ENCODE peak calls at places on chromosomes 12 and 14, in five cellular contexts. One of them, this sample, is unnamed.

GRCh38 chr12:29743801-29744200 is 39.9 kb downstream of the TMTC1 start:
- DNase-seq in Panc1: no peak
- DNase-seq in IMR-90: peak; percentile 93
- DNase-seq in cardiac muscle cell: peak; percentile 69
- DNase-seq in upper lobe of right lung: no peak
- DNase-seq in this sample: peak; percentile 6

GRCh38 chr14:96039633-96040311 is 610 bp downstream of the C14orf132 start:
- DNase-seq in Panc1: no peak
- DNase-seq in IMR-90: peak; percentile 16
- DNase-seq in cardiac muscle cell: peak; percentile 67
- DNase-seq in upper lobe of right lung: peak; percentile 73
- DNase-seq in this sample: peak; percentile 28

GRCh38 chr12:57276935-57277563 is 26.1 kb upstream of the STAC3 start:
- DNase-seq in Panc1: no peak
- DNase-seq in IMR-90: peak; percentile 49
- DNase-seq in cardiac muscle cell: peak; percentile 25
- DNase-seq in upper lobe of right lung: no peak
- DNase-seq in this sample: peak; percentile 25

GRCh38 chr12:70265132-70265531 is 21.9 kb downstream of the CNOT2 start:
- DNase-seq in Panc1: no peak
- DNase-seq in IMR-90: no peak
- DNase-seq in cardiac muscle cell: no peak
- DNase-seq in upper lobe of right lung: no peak
- DNase-seq in this sample: no peak

GRCh38 chr14:25001096-25001982 is 48.6 kb downstream of the STXBP6 start:
- DNase-seq in Panc1: no peak
- DNase-seq in IMR-90: peak; percentile 31
- DNase-seq in cardiac muscle cell: no peak
- DNase-seq in upper lobe of right lung: no peak
- DNase-seq in this sample: peak; percentile 82

GRCh38 chr14:64510825-64511679 is 6.5 kb downstream of the ZBTB1 start:
- DNase-seq in Panc1: peak; percentile 54
- DNase-seq in IMR-90: peak; percentile 73
- DNase-seq in cardiac muscle cell: peak; percentile 81
- DNase-seq in upper lobe of right lung: no peak
- DNase-seq in this sample: peak; percentile 62

GRCh38 chr12:105369014-105369413 is 38.5 kb downstream of the C12orf75 start:
- DNase-seq in Panc1: no peak
- DNase-seq in IMR-90: peak; percentile 84
- DNase-seq in cardiac muscle cell: no peak
- DNase-seq in upper lobe of right lung: no peak
- DNase-seq in this sample: peak; percentile 84

GRCh38 chr12:69007858-69008314 is 74.9 kb upstream of the CPM start:
- DNase-seq in Panc1: no peak
- DNase-seq in IMR-90: no peak
- DNase-seq in cardiac muscle cell: peak; percentile 48
- DNase-seq in upper lobe of right lung: no peak
- DNase-seq in this sample: no peak

GRCh38 chr12:65430571-65431306 is 152.3 kb downstream of the MSRB3 start:
- DNase-seq in Panc1: peak; percentile 32
- DNase-seq in IMR-90: peak; percentile 63
- DNase-seq in cardiac muscle cell: no peak
- DNase-seq in upper lobe of right lung: no peak
- DNase-seq in this sample: peak; percentile 69

GRCh38 chr12:79300199-79300568 is 390.6 kb downstream of the PAWR start:
- DNase-seq in Panc1: no peak
- DNase-seq in IMR-90: peak; percentile 91
- DNase-seq in cardiac muscle cell: no peak
- DNase-seq in upper lobe of right lung: no peak
- DNase-seq in this sample: peak; percentile 5

GRCh38 chr12:14394317-14395058 is 29.0 kb downstream of the ATF7IP start:
- DNase-seq in Panc1: peak; percentile 47
- DNase-seq in IMR-90: peak; percentile 84
- DNase-seq in cardiac muscle cell: peak; percentile 77
- DNase-seq in upper lobe of right lung: no peak
- DNase-seq in this sample: peak; percentile 74

GRCh38 chr12:112905451-112906089 is 1.2 kb upstream of the OAS1 start:
- DNase-seq in Panc1: no peak
- DNase-seq in IMR-90: no peak
- DNase-seq in cardiac muscle cell: no peak
- DNase-seq in upper lobe of right lung: no peak
- DNase-seq in this sample: no peak

GRCh38 chr12:8037046-8037663 is 4.6 kb downstream of the FOXJ2 start:
- DNase-seq in Panc1: no peak
- DNase-seq in IMR-90: no peak
- DNase-seq in cardiac muscle cell: peak; percentile 14
- DNase-seq in upper lobe of right lung: no peak
- DNase-seq in this sample: no peak

GRCh38 chr14:90599748-90600507 is 203.1 kb downstream of the CALM1 start:
- DNase-seq in Panc1: no peak
- DNase-seq in IMR-90: peak; percentile 46
- DNase-seq in cardiac muscle cell: no peak
- DNase-seq in upper lobe of right lung: no peak
- DNase-seq in this sample: peak; percentile 4

GRCh38 chr14:89589400-89590128 is 172.5 kb upstream of the FOXN3 start:
- DNase-seq in Panc1: no peak
- DNase-seq in IMR-90: no peak
- DNase-seq in cardiac muscle cell: no peak
- DNase-seq in upper lobe of right lung: no peak
- DNase-seq in this sample: no peak

GRCh38 chr12:103779410-103780092 is 61.5 kb downstream of the NT5DC3 start:
- DNase-seq in Panc1: no peak
- DNase-seq in IMR-90: peak; percentile 8
- DNase-seq in cardiac muscle cell: no peak
- DNase-seq in upper lobe of right lung: no peak
- DNase-seq in this sample: peak; percentile 46

GRCh38 chr12:19462441-19462840 is 23.1 kb downstream of the AEBP2 start:
- DNase-seq in Panc1: no peak
- DNase-seq in IMR-90: no peak
- DNase-seq in cardiac muscle cell: no peak
- DNase-seq in upper lobe of right lung: no peak
- DNase-seq in this sample: no peak

GRCh38 chr12:92055877-92056276 is 89.8 kb downstream of the BTG1 start:
- DNase-seq in Panc1: no peak
- DNase-seq in IMR-90: no peak
- DNase-seq in cardiac muscle cell: no peak
- DNase-seq in upper lobe of right lung: no peak
- DNase-seq in this sample: no peak

GRCh38 chr14:36319899-36320209 is 583 bp downstream of the MBIP start:
- DNase-seq in Panc1: no peak
- DNase-seq in IMR-90: peak; percentile 10
- DNase-seq in cardiac muscle cell: no peak
- DNase-seq in upper lobe of right lung: no peak
- DNase-seq in this sample: no peak

GRCh38 chr12:127903146-127903545 is 363.8 kb upstream of the TMEM132C start:
- DNase-seq in Panc1: no peak
- DNase-seq in IMR-90: no peak
- DNase-seq in cardiac muscle cell: peak; percentile 20
- DNase-seq in upper lobe of right lung: no peak
- DNase-seq in this sample: peak; percentile 86

GRCh38 chr12:117155278-117156060 is 34.8 kb downstream of the FBXO21 start:
- DNase-seq in Panc1: peak; percentile 18
- DNase-seq in IMR-90: peak; percentile 11
- DNase-seq in cardiac muscle cell: peak; percentile 89
- DNase-seq in upper lobe of right lung: peak; percentile 85
- DNase-seq in this sample: peak; percentile 6

GRCh38 chr14:48973136-48973535 is 613.0 kb downstream of the RPS29 start:
- DNase-seq in Panc1: no peak
- DNase-seq in IMR-90: peak; percentile 70
- DNase-seq in cardiac muscle cell: peak; percentile 43
- DNase-seq in upper lobe of right lung: no peak
- DNase-seq in this sample: peak; percentile 27

GRCh38 chr12:39443704-39444234 is 849 bp upstream of the KIF21A start:
- DNase-seq in Panc1: no peak
- DNase-seq in IMR-90: no peak
- DNase-seq in cardiac muscle cell: no peak
- DNase-seq in upper lobe of right lung: no peak
- DNase-seq in this sample: peak; percentile 8

GRCh38 chr12:63882844-63883243 is 38.3 kb downstream of the SRGAP1 start:
- DNase-seq in Panc1: no peak
- DNase-seq in IMR-90: peak; percentile 59
- DNase-seq in cardiac muscle cell: peak; percentile 84
- DNase-seq in upper lobe of right lung: no peak
- DNase-seq in this sample: no peak

GRCh38 chr14:21454843-21455550 is 926 bp downstream of the CHD8 start:
- DNase-seq in Panc1: no peak
- DNase-seq in IMR-90: peak; percentile 6
- DNase-seq in cardiac muscle cell: no peak
- DNase-seq in upper lobe of right lung: no peak
- DNase-seq in this sample: peak; percentile 8

GRCh38 chr12:89349814-89350213 is 2.5 kb downstream of the DUSP6 start:
- DNase-seq in Panc1: no peak
- DNase-seq in IMR-90: peak; percentile 81
- DNase-seq in cardiac muscle cell: no peak
- DNase-seq in upper lobe of right lung: no peak
- DNase-seq in this sample: peak; percentile 62

GRCh38 chr14:74675219-74675618 is 37.7 kb downstream of the AREL1 start:
- DNase-seq in Panc1: no peak
- DNase-seq in IMR-90: no peak
- DNase-seq in cardiac muscle cell: no peak
- DNase-seq in upper lobe of right lung: no peak
- DNase-seq in this sample: no peak
- TF ChIP-seq CTCF in Panc1: no peak
- TF ChIP-seq CTCF in IMR-90: no peak
- TF ChIP-seq CTCF in cardiac muscle cell: no peak
- TF ChIP-seq CTCF in upper lobe of right lung: no peak
- TF ChIP-seq CTCF in this sample: no peak

DNA sequence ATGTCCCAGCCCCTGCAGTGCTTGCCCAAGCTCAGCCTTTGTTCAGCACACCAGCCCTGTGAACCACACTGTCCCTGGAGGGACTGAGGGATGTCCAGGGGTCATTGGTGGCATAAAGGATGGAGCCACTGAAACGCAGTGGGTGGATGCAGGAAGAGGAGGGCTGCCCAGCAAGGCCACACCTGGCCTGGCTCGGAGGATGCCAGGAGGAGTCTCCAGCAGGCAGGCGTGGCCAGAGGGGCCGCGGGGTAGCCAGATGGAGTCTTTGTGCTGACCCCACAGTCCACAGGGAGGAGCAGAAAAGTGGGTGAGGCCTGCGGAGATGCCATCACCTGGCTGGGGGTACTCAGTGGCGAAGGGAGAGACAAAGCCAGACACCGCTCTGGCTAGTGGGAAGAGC is 108.5 kb upstream of the C14orf180 start:
- DNase-seq in Panc1: no peak
- DNase-seq in IMR-90: no peak
- DNase-seq in cardiac muscle cell: no peak
- DNase-seq in upper lobe of right lung: no peak
- DNase-seq in this sample: no peak
- H3K4me3 ChIP-seq in Panc1: no peak overlapping the region
- H3K4me3 ChIP-seq in IMR-90: no peak overlapping the region
- H3K4me3 ChIP-seq in cardiac muscle cell: no peak overlapping the region
- H3K4me3 ChIP-seq in upper lobe of right lung: no peak overlapping the region
- H3K4me3 ChIP-seq in this sample: no peak overlapping the region

GRCh38 chr12:114636723-114637480 is 47.1 kb downstream of the TBX3 start:
- DNase-seq in Panc1: no peak
- DNase-seq in IMR-90: peak; percentile 19
- DNase-seq in cardiac muscle cell: peak; percentile 31
- DNase-seq in upper lobe of right lung: no peak
- DNase-seq in this sample: peak; percentile 18
- TF ChIP-seq CTCF in Panc1: peak; percentile 75
- TF ChIP-seq CTCF in IMR-90: peak; percentile 58
- TF ChIP-seq CTCF in cardiac muscle cell: peak; percentile 48
- TF ChIP-seq CTCF in upper lobe of right lung: peak; percentile 29
- TF ChIP-seq CTCF in this sample: peak; percentile 55

GRCh38 chr12:3750616-3751015 is 2.3 kb downstream of the CRACR2A start:
- DNase-seq in Panc1: no peak
- DNase-seq in IMR-90: no peak
- DNase-seq in cardiac muscle cell: no peak
- DNase-seq in upper lobe of right lung: no peak
- DNase-seq in this sample: no peak
- H3K4me3 ChIP-seq in Panc1: no peak overlapping the region
- H3K4me3 ChIP-seq in IMR-90: no peak overlapping the region
- H3K4me3 ChIP-seq in cardiac muscle cell: no peak overlapping the region
- H3K4me3 ChIP-seq in upper lobe of right lung: no peak overlapping the region
- H3K4me3 ChIP-seq in this sample: no peak overlapping the region

GRCh38 chr12:121823101-121823726 is 19.4 kb downstream of the SETD1B start:
- DNase-seq in Panc1: no peak
- DNase-seq in IMR-90: no peak
- DNase-seq in cardiac muscle cell: no peak
- DNase-seq in upper lobe of right lung: no peak
- DNase-seq in this sample: no peak
- TF ChIP-seq CTCF in Panc1: no peak
- TF ChIP-seq CTCF in IMR-90: no peak
- TF ChIP-seq CTCF in cardiac muscle cell: no peak
- TF ChIP-seq CTCF in upper lobe of right lung: no peak
- TF ChIP-seq CTCF in this sample: no peak

DNA sequence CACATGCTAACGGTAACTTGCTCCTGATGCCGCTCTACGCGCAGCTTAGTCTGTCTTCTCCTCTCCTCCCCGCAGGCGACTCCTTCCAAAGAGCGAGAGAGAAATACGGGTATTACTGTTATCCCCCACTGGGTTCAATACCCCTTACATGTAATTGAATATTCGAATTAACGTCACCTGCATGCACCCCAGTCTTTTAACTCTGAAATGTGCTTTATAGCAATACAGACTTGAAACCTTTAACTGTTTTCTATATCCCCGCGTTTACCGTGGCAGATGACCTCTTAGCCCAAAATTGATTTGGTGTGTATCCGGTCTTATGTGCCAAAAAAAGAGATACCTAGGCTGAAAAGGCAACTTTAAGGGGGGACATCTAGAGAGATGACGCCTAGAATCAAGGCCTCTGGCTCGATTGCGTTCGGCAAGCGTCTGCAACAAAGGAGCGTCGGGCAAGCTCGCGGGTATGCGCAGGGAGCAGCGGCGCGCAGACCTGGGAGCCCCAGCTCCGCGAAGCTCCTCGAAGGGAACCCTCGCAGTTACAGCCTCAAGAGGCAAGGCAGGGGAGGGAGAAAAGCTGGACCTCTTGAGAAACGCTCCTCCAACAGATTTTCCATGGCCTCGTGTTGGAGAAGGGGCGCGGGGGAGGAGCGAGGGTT is 6.8 kb upstream of the FOXG1 start:
- DNase-seq in Panc1: no peak
- DNase-seq in IMR-90: no peak
- DNase-seq in cardiac muscle cell: no peak
- DNase-seq in upper lobe of right lung: no peak
- DNase-seq in this sample: no peak
- H3K4me3 ChIP-seq in Panc1: no peak overlapping the region
- H3K4me3 ChIP-seq in IMR-90: no peak overlapping the region
- H3K4me3 ChIP-seq in cardiac muscle cell: peak overlapping the region; percentile 10
- H3K4me3 ChIP-seq in upper lobe of right lung: no peak overlapping the region
- H3K4me3 ChIP-seq in this sample: peak overlapping the region; percentile 35

DNA sequence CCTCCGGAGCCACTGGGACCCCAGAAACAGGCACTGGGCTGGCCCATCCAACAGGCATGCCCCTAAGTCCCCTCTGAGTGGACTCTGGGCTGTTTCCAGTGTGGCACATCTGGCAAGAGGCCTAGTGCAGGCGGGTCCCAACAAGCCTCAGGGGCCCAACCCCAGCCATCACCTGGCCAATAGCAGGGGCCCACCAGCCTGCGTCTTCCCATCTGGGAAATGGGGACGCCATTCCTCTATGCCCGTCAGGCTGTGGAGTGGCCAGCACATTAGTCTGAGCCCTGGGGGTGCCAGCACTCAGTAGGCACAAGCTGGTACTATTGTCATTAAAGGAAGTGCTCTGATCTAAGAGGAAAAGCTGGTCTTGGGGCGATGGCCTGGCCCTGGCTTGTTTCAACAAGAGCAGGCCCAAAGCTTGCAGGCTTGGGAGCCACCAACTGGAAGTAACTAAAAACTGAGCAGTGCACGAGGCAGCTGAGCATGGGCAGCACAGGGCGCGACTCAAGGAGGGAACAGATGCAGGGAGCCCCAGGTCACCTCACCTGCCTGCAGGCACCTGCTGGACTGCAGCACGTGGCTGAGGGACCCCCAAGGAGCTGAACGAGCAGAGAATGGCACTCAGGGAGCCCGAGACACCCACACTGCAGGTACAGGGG is 8.4 kb downstream of the DEGS2 start:
- DNase-seq in Panc1: no peak
- DNase-seq in IMR-90: no peak
- DNase-seq in cardiac muscle cell: no peak
- DNase-seq in upper lobe of right lung: no peak
- DNase-seq in this sample: no peak
- TF ChIP-seq CTCF in Panc1: no peak
- TF ChIP-seq CTCF in IMR-90: no peak
- TF ChIP-seq CTCF in cardiac muscle cell: no peak
- TF ChIP-seq CTCF in upper lobe of right lung: no peak
- TF ChIP-seq CTCF in this sample: no peak

This sample was measured in AG10803.